ENCODE peak calls at places on chromosomes 11 and 22, in five cellular contexts. D, H, G, P and Z are unnamed samples.

GRCh38 chr11:67530282-67530592 is 7.0 kb upstream of the CABP2 start:
- DNase-seq in D (no peak), H (no peak), G (no peak), P (no peak), Z (no peak)

GRCh38 chr11:64638017-64638664 is 47.1 kb downstream of the SLC22A12 start:
- DNase-seq in D (no peak), H (no peak), G (peak; percentile 61), P (no peak), Z (no peak)

GRCh38 chr22:43293661-43294392 is 49.3 kb downstream of the SCUBE1 start:
- DNase-seq in D (no peak), H (peak; percentile 80), G (no peak), P (peak; percentile 23), Z (no peak)

GRCh38 chr22:39664485-39665200 is 94.1 kb downstream of the CACNA1I start:
- DNase-seq in D (no peak), H (no peak), G (peak; percentile 94), P (peak; percentile 63), Z (no peak)

GRCh38 chr22:31290494-31291402 is 1.5 kb downstream of the PIK3IP1 start:
- DNase-seq in D (peak; percentile 98), H (peak; percentile 98), G (peak; percentile 98), P (peak; percentile 83), Z (peak; percentile 93)

GRCh38 chr11:61921446-61921845 is 4.1 kb upstream of the RAB3IL1 start:
- DNase-seq in D (no peak), H (no peak), G (no peak), P (no peak), Z (no peak)

GRCh38 chr11:64659417-64660144 is 63.4 kb downstream of the NRXN2 start:
- DNase-seq in D (peak; percentile 71), H (no peak), G (no peak), P (no peak), Z (no peak)

GRCh38 chr11:12242071-12242672 is 131.8 kb downstream of the MICAL2 start:
- DNase-seq in D (no peak), H (no peak), G (peak; percentile 11), P (no peak), Z (no peak)

GRCh38 chr11:59273008-59273841 is 60.5 kb upstream of the MPEG1 start:
- DNase-seq in D (no peak), H (no peak), G (no peak), P (no peak), Z (peak; percentile 34)

GRCh38 chr22:38491707-38492348 is 14.3 kb downstream of the DDX17 start:
- DNase-seq in D (no peak), H (no peak), G (no peak), P (no peak), Z (no peak)

GRCh38 chr22:38494498-38494897 is 11.6 kb downstream of the DDX17 start:
- DNase-seq in D (no peak), H (no peak), G (no peak), P (no peak), Z (no peak)

GRCh38 chr22:38497869-38498268 is 8.2 kb downstream of the DDX17 start:
- DNase-seq in D (no peak), H (no peak), G (no peak), P (no peak), Z (no peak)

GRCh38 chr22:38490915-38491314 is 15.2 kb downstream of the DDX17 start:
- DNase-seq in D (peak; percentile 80), H (no peak), G (no peak), P (no peak), Z (no peak)

DNA sequence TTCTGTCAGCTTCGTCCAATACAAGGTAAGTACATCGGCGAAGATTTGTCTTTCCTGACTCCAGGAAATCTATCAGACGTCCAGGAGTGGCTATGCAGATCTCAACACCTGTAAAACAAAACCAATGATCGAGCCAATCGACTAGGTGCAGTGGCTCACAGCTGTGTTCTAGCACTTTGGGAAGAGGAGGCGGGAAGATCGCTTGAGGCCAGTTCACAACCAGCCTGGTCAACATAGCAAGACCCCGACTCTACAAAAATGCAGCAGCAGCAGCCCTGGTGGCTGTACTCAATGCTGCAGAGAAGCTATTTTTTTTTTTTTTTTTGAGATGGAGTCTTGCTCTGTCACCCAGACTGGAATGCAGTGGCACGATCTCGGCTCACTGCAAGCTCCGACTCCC is 11.2 kb downstream of the DDX17 start:
- DNase-seq in D (no peak), H (no peak), G (no peak), P (no peak), Z (no peak)
- TF ChIP-seq CTCF in D (no peak), H (no peak), G (peak; percentile 5), P (no peak), Z (no peak)

GRCh38 chr11:105861225-105861624 is 160.8 kb downstream of the MSANTD4 start:
- DNase-seq in D (no peak), H (no peak), G (peak; percentile 47), P (no peak), Z (no peak)
- TF ChIP-seq CTCF in D (no peak), H (no peak), G (peak; percentile 79), P (peak; percentile 32), Z (no peak)

GRCh38 chr11:17905477-17905876 is 107.4 kb downstream of the SERGEF start:
- DNase-seq in D (no peak), H (no peak), G (no peak), P (no peak), Z (no peak)

GRCh38 chr11:17907046-17907445 is 105.8 kb downstream of the SERGEF start:
- DNase-seq in D (no peak), H (no peak), G (no peak), P (no peak), Z (no peak)

GRCh38 chr11:17906436-17906835 is 106.4 kb downstream of the SERGEF start:
- DNase-seq in D (no peak), H (no peak), G (peak; percentile 92), P (peak; percentile 17), Z (peak; percentile 45)
- TF ChIP-seq CTCF in D (no peak), H (no peak), G (peak; percentile 70), P (peak; percentile 53), Z (peak; percentile 32)

GRCh38 chr11:2118674-2119073 is 20.5 kb downstream of the IGF2 start:
- DNase-seq in D (no peak), H (no peak), G (no peak), P (no peak), Z (no peak)

GRCh38 chr11:2122222-2122906 is 16.8 kb downstream of the IGF2 start:
- DNase-seq in D (peak; percentile 46), H (no peak), G (no peak), P (peak; percentile 18), Z (no peak)

GRCh38 chr11:2121227-2122130 is 17.7 kb downstream of the IGF2 start:
- DNase-seq in D (peak; percentile 35), H (no peak), G (no peak), P (peak; percentile 8), Z (no peak)

GRCh38 chr11:2122907-2123627 is 16.1 kb downstream of the IGF2 start:
- DNase-seq in D (peak; percentile 60), H (no peak), G (no peak), P (no peak), Z (no peak)

DNA sequence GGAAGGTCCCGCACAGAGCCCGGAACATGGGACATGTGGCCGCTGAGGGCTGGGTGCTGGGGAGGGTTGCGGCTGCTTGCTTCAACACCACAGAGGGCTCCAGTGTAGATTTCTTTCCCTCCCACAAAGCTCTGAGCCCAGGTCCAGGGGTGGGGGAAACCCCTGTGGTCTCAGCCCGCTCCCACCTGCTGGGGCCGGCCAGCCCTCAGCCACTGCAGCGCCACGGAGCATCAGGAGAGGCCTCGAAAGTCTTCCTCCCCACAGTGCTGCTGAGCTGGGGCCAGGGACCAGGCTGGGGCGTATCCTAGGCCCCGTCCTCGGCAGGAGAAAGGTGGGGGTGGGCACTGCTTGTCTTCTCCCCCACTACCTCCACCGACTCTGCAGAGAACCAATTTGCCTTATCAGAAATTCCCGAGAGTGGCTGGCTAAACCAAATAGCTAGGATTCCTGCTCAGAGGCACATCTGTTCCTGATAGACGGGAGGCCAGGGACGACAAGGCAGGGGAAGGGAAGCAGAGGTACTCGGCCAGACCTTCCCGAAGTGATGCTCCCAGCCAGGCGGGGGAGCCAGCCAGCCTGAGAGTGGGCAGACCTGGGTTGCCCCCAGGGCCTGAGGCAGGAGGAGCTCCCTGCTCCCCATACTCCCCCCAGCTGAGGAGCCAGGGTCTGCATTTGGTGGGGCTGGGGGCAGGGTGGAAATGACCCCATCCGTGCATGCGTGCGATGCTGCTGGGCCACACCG is 18.7 kb downstream of the IGF2 start:
- DNase-seq in D (peak; percentile 49), H (no peak), G (peak; percentile 52), P (no peak), Z (no peak)
- TF ChIP-seq CTCF in D (no peak), H (no peak), G (peak; percentile 34), P (no peak), Z (no peak)

GRCh38 chr11:75563978-75564552 is 2.0 kb downstream of the SERPINH1 start:
- DNase-seq in D (no peak), H (peak; percentile 77), G (peak; percentile 91), P (peak; percentile 60), Z (no peak)

GRCh38 chr11:75567971-75568370 is 5.9 kb downstream of the SERPINH1 start:
- DNase-seq in D (no peak), H (no peak), G (no peak), P (no peak), Z (no peak)

GRCh38 chr11:75565221-75565814 is 3.3 kb downstream of the SERPINH1 start:
- DNase-seq in D (no peak), H (no peak), G (no peak), P (no peak), Z (peak; percentile 68)

GRCh38 chr11:75566763-75567279 is 4.8 kb downstream of the SERPINH1 start:
- DNase-seq in D (no peak), H (no peak), G (no peak), P (no peak), Z (no peak)

DNA sequence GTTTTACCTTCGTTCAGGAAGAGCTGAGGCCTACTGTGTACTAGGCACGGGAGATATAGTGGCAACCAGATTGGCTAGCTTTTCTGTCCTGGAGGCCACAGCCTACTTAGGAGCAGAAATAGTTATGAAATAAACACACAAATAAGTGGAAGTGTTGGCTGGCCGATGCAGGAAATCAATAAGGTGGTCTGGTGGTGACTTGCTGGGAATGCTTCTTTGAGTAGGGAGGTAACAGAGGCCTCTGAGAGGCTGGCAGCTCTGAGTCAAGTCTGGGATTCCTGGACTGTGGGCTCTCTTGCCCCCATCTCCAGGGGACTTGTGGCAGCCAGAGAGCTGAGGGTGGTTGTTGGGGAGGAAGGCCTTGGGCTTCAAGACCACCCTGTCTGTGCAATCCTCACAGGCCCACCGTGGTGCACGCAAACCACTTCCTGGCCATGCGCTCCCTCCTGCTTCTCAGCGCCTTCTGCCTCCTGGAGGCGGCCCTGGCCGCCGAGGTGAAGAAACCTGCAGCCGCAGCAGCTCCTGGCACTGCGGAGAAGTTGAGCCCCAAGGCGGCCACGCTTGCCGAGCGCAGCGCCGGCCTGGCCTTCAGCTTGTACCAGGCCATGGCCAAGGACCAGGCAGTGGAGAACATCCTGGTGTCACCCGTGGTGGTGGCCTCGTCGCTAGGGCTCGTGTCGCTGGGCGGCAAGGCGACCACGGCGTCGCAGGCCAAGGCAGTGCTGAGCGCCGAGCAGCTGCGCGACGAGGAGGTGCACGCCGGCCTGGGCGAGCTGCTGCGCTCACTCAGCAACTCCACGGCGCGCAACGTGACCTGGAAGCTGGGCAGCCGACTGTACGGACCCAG is 4.1 kb downstream of the SERPINH1 start:
- DNase-seq in D (no peak), H (no peak), G (no peak), P (no peak), Z (no peak)
- TF ChIP-seq CTCF in D (no peak), H (no peak), G (no peak), P (no peak), Z (no peak)